ENCODE peak calls at places on chromosomes 13 and 19, in six cellular contexts. A is choroid plexus epithelial cell, M is GM23338, F is GM12865, G is tibial artery, Y is fibroblast of lung. J is an unnamed sample.

GRCh38 chr19:35306473-35307246 is 14.7 kb downstream of the MAG start:
- DNase-seq in A (no peak), M (peak; percentile 75), F (peak; percentile 50), G (no peak), Y (no peak), J (peak; percentile 37)

GRCh38 chr19:572891-573825 is 762 bp downstream of the BSG start:
- DNase-seq in A (peak; percentile 65), M (peak; percentile 59), F (peak; percentile 50), G (no peak), Y (peak; percentile 65), J (peak; percentile 46)

GRCh38 chr19:51096473-51097165 is 11.6 kb downstream of the CTU1 start:
- DNase-seq in A (no peak), M (peak; percentile 57), F (no peak), G (no peak), Y (no peak), J (no peak)

GRCh38 chr13:32446220-32446619 is 18.3 kb upstream of the N4BP2L1 start:
- DNase-seq in A (no peak), M (no peak), F (no peak), G (no peak), Y (no peak), J (no peak)

GRCh38 chr19:18657590-18658365 is 20.9 kb downstream of the KLHL26 start:
- DNase-seq in A (peak; percentile 93), M (peak; percentile 78), F (peak; percentile 47), G (peak; percentile 84), Y (peak; percentile 92), J (no peak)

GRCh38 chr13:60435762-60436374 is 38.8 kb downstream of the TDRD3 start:
- DNase-seq in A (no peak), M (no peak), F (no peak), G (no peak), Y (no peak), J (no peak)

GRCh38 chr19:29062486-29063435 is 150.2 kb downstream of the UQCRFS1 start:
- DNase-seq in A (no peak), M (no peak), F (no peak), G (no peak), Y (no peak), J (no peak)

GRCh38 chr19:18637644-18638630 is 1.1 kb downstream of the KLHL26 start:
- DNase-seq in A (no peak), M (peak; percentile 54), F (peak; percentile 28), G (no peak), Y (no peak), J (no peak)

GRCh38 chr13:75415720-75416119 is 66.2 kb downstream of the TBC1D4 start:
- DNase-seq in A (peak; percentile 92), M (no peak), F (no peak), G (no peak), Y (peak; percentile 96), J (no peak)

GRCh38 chr13:43783820-43784219 is 3.0 kb downstream of the ENOX1 start:
- DNase-seq in A (peak; percentile 75), M (peak; percentile 66), F (peak; percentile 38), G (no peak), Y (peak; percentile 42), J (peak; percentile 51)

GRCh38 chr13:67080351-67080750 is 149.8 kb downstream of the PCDH9 start:
- DNase-seq in A (no peak), M (no peak), F (no peak), G (no peak), Y (no peak), J (no peak)

GRCh38 chr19:6677924-6678689 is 8.1 kb upstream of the TNFSF14 start:
- DNase-seq in A (peak; percentile 6), M (peak; percentile 84), F (no peak), G (no peak), Y (no peak), J (no peak)

GRCh38 chr19:51327066-51327985 is 14.6 kb downstream of the VSIG10L start:
- DNase-seq in A (peak; percentile 60), M (peak; percentile 92), F (peak; percentile 63), G (no peak), Y (peak; percentile 41), J (peak; percentile 76)

GRCh38 chr13:91632071-91632470 is 233.7 kb downstream of the GPC5 start:
- DNase-seq in A (no peak), M (no peak), F (no peak), G (no peak), Y (peak; percentile 18), J (no peak)

GRCh38 chr13:66994097-66994496 is 236.0 kb downstream of the PCDH9 start:
- DNase-seq in A (peak; percentile 76), M (peak; percentile 95), F (peak; percentile 52), G (peak; percentile 27), Y (peak; percentile 80), J (peak; percentile 85)

GRCh38 chr13:99193152-99193551 is 7.5 kb upstream of the UBAC2 start:
- DNase-seq in A (no peak), M (no peak), F (no peak), G (no peak), Y (no peak), J (no peak)
- TF ChIP-seq CTCF in A (no peak), M (no peak), F (no peak), G (no peak), Y (no peak), J (no peak)

GRCh38 chr19:41959056-41960053 is at the start of gene RABAC1:
- DNase-seq in A (peak; percentile 95), M (peak; percentile 99), F (peak; percentile 93), G (peak; percentile 91), Y (peak; percentile 89), J (peak; percentile 88)
- TF ChIP-seq CTCF in A (peak; percentile 38), M (peak; percentile 17), F (peak; percentile 41), G (no peak), Y (peak; percentile 21), J (no peak)

GRCh38 chr19:56642711-56643459 is at the start of gene SMIM17:
- DNase-seq in A (no peak), M (no peak), F (no peak), G (no peak), Y (no peak), J (no peak)

GRCh38 chr19:56643460-56643763 is 453 bp downstream of the SMIM17 start:
- DNase-seq in A (no peak), M (no peak), F (no peak), G (no peak), Y (no peak), J (no peak)

GRCh38 chr19:56637976-56638555 is 4.9 kb upstream of the SMIM17 start:
- DNase-seq in A (peak; percentile 87), M (peak; percentile 91), F (peak; percentile 30), G (peak; percentile 39), Y (peak; percentile 74), J (peak; percentile 37)

GRCh38 chr19:56639217-56639616 is 3.7 kb upstream of the SMIM17 start:
- DNase-seq in A (peak; percentile 26), M (peak; percentile 48), F (peak; percentile 5), G (no peak), Y (peak; percentile 6), J (no peak)
- TF ChIP-seq CTCF in A (no peak), M (no peak), F (no peak), G (no peak), Y (no peak), J (no peak)

GRCh38 chr13:51781246-51782022 is 22.5 kb downstream of the DHRS12 start:
- DNase-seq in A (peak; percentile 57), M (peak; percentile 74), F (peak; percentile 45), G (no peak), Y (no peak), J (no peak)
- TF ChIP-seq CTCF in A (peak; percentile 64), M (peak; percentile 70), F (peak; percentile 29), G (no peak), Y (no peak), J (peak; percentile 20)

DNA sequence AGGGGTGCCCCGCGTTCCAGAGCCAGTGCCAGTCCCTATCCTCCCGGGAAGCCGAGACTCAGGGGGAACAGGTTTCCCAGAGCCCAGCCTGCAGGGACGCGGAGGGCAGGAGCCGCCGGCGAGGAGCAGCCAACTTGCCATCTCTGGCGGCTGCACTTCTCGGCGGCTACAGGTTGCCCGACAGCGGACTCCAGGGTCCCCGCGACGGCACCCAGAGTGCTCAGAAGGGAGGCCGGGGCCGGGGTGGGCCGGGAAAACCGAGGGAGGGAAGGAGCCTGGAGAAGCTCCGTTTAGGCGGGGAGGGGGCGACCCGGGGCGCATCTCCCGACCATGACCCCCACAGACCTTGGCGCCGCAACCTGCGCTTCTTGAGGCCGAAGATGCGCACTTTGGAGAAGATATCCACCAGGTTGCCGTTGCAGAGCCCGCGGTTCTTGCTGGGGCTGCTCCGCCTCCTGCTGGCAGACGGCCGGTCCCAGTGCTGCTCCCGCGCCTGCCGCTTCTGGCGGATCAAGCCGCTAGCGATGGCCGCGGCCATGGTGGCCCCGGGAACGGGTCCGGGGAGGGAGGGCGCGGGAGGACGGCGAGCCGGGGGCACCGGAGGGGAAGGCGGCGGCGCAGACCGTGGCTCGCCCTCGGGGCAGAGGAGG is 463.8 kb downstream of the ITGBL1 start:
- DNase-seq in A (peak; percentile 56), M (peak; percentile 81), F (no peak), G (no peak), Y (peak; percentile 19), J (peak; percentile 70)
- TF ChIP-seq CTCF in A (peak; percentile 64), M (peak; percentile 65), F (no peak), G (no peak), Y (peak; percentile 6), J (no peak)

DNA sequence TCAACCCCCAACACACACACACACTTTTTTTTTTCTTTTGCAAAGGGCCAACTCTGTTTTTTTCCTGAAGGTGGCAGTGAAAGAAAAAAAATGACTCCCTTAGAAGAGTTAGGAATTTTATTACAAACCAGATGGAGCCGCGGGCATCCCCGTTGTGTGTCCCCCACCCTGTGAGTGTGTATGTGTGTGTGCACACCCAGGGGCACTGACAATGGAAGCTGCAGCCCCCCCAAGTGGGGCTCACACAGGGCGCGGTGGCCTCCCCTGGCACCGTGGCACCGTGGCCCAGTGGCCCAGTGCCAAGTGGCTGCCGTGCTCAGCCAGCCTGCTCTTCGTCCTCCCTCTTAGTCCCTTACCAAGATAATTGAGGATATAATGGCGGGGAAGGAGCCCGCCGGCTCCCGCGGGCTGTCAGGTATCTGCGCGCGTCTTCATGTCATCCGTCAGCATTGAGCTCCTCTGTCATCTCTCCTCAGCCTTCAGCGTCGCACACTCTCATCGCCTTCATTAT is 314.1 kb downstream of the ZNF536 start:
- DNase-seq in A (peak; percentile 22), M (peak; percentile 26), F (no peak), G (no peak), Y (peak; percentile 40), J (no peak)
- TF ChIP-seq CTCF in A (peak; percentile 28), M (no peak), F (no peak), G (no peak), Y (no peak), J (no peak)

GRCh38 chr13:48976677-48977625 is 1.2 kb downstream of the FNDC3A start:
- DNase-seq in A (peak; percentile 31), M (no peak), F (peak; percentile 24), G (no peak), Y (peak; percentile 44), J (no peak)

GRCh38 chr13:48978942-48979601 is 3.4 kb downstream of the FNDC3A start:
- DNase-seq in A (no peak), M (peak; percentile 71), F (peak; percentile 29), G (no peak), Y (no peak), J (no peak)

GRCh38 chr13:48979892-48980291 is 4.2 kb downstream of the FNDC3A start:
- DNase-seq in A (no peak), M (no peak), F (peak; percentile 79), G (no peak), Y (no peak), J (no peak)

GRCh38 chr13:48975926-48976676 is 389 bp downstream of the FNDC3A start:
- DNase-seq in A (peak; percentile 82), M (peak; percentile 83), F (peak; percentile 94), G (peak; percentile 83), Y (peak; percentile 82), J (peak; percentile 75)

DNA sequence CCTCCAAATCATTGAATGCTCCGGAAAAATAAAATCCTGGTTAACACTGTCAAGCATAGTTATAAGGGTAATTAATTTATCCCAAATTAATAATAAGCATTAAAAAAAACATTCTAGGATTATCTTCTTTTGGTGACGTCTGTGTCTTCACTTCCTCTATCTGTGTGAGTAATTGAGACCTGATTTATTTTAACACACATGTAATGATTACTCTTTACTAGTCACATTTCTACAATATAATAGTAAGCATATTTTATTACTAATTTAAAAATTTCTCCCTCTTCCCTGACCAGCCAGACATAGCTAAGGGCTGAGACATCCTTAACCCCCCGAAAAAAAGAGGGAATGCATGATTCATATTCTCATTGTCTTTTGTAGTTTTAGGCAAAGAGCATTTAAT is 2.3 kb downstream of the FNDC3A start:
- DNase-seq in A (peak; percentile 16), M (no peak), F (peak; percentile 7), G (no peak), Y (no peak), J (no peak)
- TF ChIP-seq CTCF in A (no peak), M (no peak), F (no peak), G (no peak), Y (no peak), J (no peak)

J was measured in endothelial cell.